ENCODE peak calls at places on chromosomes 16 and 17, in eight cellular contexts. D, W, X, Z, E, H, K and U are unnamed samples.

GRCh38 chr17:48544356-48545021 is 420 bp downstream of the HOXB2 start:
- DNase-seq in D (peak; percentile 74), W (peak; percentile 72), X (peak; percentile 55), Z (peak; percentile 85), E (peak; percentile 78), H (peak; percentile 49), K (no peak), U (peak; percentile 16)

GRCh38 chr16:11205754-11206459 is 50.1 kb downstream of the SOCS1 start:
- DNase-seq in D (no peak), W (no peak), X (no peak), Z (no peak), E (no peak), H (no peak), K (no peak), U (no peak)

GRCh38 chr16:52825882-52826281 is 226.8 kb downstream of the CHD9NB start:
- DNase-seq in D (no peak), W (peak; percentile 21), X (peak; percentile 64), Z (no peak), E (no peak), H (no peak), K (no peak), U (no peak)

GRCh38 chr16:62829084-62829483 is 792.8 kb upstream of the CDH8 start:
- DNase-seq in D (no peak), W (no peak), X (no peak), Z (no peak), E (no peak), H (no peak), K (no peak), U (no peak)

GRCh38 chr16:4976079-4976478 is 17.9 kb downstream of the SEC14L5 start:
- DNase-seq in D (no peak), W (no peak), X (no peak), Z (no peak), E (no peak), H (no peak), K (no peak), U (no peak)

GRCh38 chr17:72702136-72702735 is 390.3 kb downstream of the SLC39A11 start:
- DNase-seq in D (no peak), W (no peak), X (no peak), Z (no peak), E (no peak), H (no peak), K (peak; percentile 93), U (no peak)

GRCh38 chr17:58632324-58633314 is 59.2 kb downstream of the TEX14 start:
- DNase-seq in D (no peak), W (no peak), X (no peak), Z (no peak), E (no peak), H (no peak), K (no peak), U (no peak)

GRCh38 chr17:48816438-48816773 is 623 bp downstream of the TTLL6 start:
- DNase-seq in D (no peak), W (no peak), X (no peak), Z (no peak), E (no peak), H (no peak), K (no peak), U (no peak)

GRCh38 chr16:4511441-4512082 is 27.0 kb downstream of the CDIP1 start:
- DNase-seq in D (peak; percentile 36), W (peak; percentile 75), X (peak; percentile 89), Z (peak; percentile 65), E (no peak), H (no peak), K (peak; percentile 44), U (peak; percentile 48)

GRCh38 chr17:21094298-21094704 is 32.5 kb upstream of the DHRS7B start:
- DNase-seq in D (no peak), W (peak; percentile 52), X (no peak), Z (no peak), E (no peak), H (no peak), K (peak; percentile 9), U (no peak)

GRCh38 chr17:22138861-22139469 is 446.6 kb downstream of the KCNJ18 start:
- DNase-seq in D (no peak), W (no peak), X (no peak), Z (no peak), E (no peak), H (no peak), K (peak; percentile 23), U (no peak)
- H3K9me3 ChIP-seq in D (no peaks in the 10 kb centered on the region), W (peaks cover 4% of the 10 kb centered on the region), X (no peaks in the 10 kb centered on the region), Z (no peaks in the 10 kb centered on the region), E (peaks cover 8% of the 10 kb centered on the region), H (no peaks in the 10 kb centered on the region), K (peaks cover 51% of the 10 kb centered on the region), U (no peaks in the 10 kb centered on the region)

GRCh38 chr16:89709166-89709565 is 7.7 kb upstream of the SPATA2L start:
- DNase-seq in D (no peak), W (no peak), X (no peak), Z (no peak), E (no peak), H (no peak), K (no peak), U (no peak)

GRCh38 chr16:89709716-89710480 is 8.4 kb upstream of the SPATA2L start:
- DNase-seq in D (no peak), W (no peak), X (no peak), Z (no peak), E (no peak), H (no peak), K (no peak), U (no peak)

GRCh38 chr16:89712476-89712805 is 8.3 kb downstream of the VPS9D1 start:
- DNase-seq in D (no peak), W (peak; percentile 17), X (no peak), Z (no peak), E (no peak), H (no peak), K (peak; percentile 18), U (no peak)

GRCh38 chr16:89710709-89711564 is 9.4 kb upstream of the SPATA2L start:
- DNase-seq in D (no peak), W (no peak), X (no peak), Z (no peak), E (no peak), H (no peak), K (no peak), U (no peak)

GRCh38 chr16:89711601-89712475 is 8.9 kb downstream of the VPS9D1 start:
- DNase-seq in D (peak; percentile 46), W (peak; percentile 70), X (peak; percentile 71), Z (no peak), E (no peak), H (peak; percentile 81), K (peak; percentile 68), U (peak; percentile 28)
- H3K4me3 ChIP-seq in D (no peak overlapping the region), W (peak overlapping the region; percentile 23), X (peak overlapping the region; percentile 34), Z (peak overlapping the region; percentile 29), E (peak overlapping the region; percentile 63), H (peak overlapping the region; percentile 43), K (peak overlapping the region; percentile 87), U (peak overlapping the region; percentile 27)

GRCh38 chr16:35862242-35862641 is 2402.8 kb downstream of the TP53TG3F start:
- DNase-seq in D (no peak), W (no peak), X (no peak), Z (no peak), E (no peak), H (no peak), K (no peak), U (no peak)
- H3K9me3 ChIP-seq in D (peaks cover 3% of the 10 kb centered on the region), W (peaks cover 3% of the 10 kb centered on the region), X (peaks cover 2% of the 10 kb centered on the region), Z (peaks cover 17% of the 10 kb centered on the region), E (peaks cover 17% of the 10 kb centered on the region), H (no peaks in the 10 kb centered on the region), K (no peaks in the 10 kb centered on the region), U (no peaks in the 10 kb centered on the region)

DNA sequence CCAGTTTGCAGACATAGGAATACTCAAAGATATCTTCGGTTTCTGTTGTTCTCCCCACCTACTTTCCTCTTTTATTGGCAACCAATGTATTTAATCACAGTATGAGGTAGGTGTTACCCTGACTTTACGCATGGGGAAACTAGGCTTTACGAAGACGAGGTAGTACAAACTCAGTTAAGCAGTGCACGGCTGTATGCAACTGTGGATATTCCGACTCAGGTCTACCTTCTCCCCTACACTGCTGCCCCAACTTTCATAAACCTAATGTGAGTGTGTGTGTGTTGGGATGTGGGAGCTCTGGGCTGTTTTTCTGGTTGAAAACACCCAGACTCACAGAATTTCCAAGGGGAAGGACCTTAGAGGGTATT is 1.2 kb upstream of the GPT2 start:
- DNase-seq in D (no peak), W (peak; percentile 6), X (no peak), Z (no peak), E (no peak), H (no peak), K (no peak), U (no peak)
- H3K4me3 ChIP-seq in D (no peak overlapping the region), W (no peak overlapping the region), X (no peak overlapping the region), Z (peak overlapping the region; percentile 97), E (no peak overlapping the region), H (no peak overlapping the region), K (no peak overlapping the region), U (no peak overlapping the region)

DNA sequence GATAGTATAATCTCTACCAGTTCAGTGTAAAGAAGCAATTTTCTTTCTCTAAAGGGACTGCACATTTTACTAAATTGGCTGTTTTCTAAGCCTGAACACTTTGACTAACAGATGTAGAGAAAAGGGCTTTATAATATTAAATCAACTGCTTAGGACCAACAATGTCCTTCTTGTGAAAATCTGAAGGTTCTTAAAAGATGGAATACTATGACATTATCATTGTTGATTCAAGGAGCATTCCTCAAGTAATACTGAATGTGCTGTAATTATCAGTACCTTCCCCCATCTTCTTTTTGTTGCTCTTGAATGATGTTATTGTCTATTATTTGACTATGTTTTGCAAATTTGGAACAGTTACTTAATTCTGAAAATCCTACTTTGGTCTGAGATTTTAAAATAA is 52.9 kb downstream of the TAOK1 start:
- DNase-seq in D (no peak), W (no peak), X (no peak), Z (no peak), E (no peak), H (no peak), K (no peak), U (no peak)
- H3K9me3 ChIP-seq in D (no peaks in the 10 kb centered on the region), W (no peaks in the 10 kb centered on the region), X (no peaks in the 10 kb centered on the region), Z (no peaks in the 10 kb centered on the region), E (no peaks in the 10 kb centered on the region), H (no peaks in the 10 kb centered on the region), K (no peaks in the 10 kb centered on the region), U (no peaks in the 10 kb centered on the region)

GRCh38 chr16:81029930-81030604 is 5.6 kb upstream of the ATMIN start:
- DNase-seq in D (no peak), W (no peak), X (no peak), Z (no peak), E (no peak), H (no peak), K (no peak), U (no peak)
- H3K4me3 ChIP-seq in D (no peak overlapping the region), W (no peak overlapping the region), X (no peak overlapping the region), Z (no peak overlapping the region), E (no peak overlapping the region), H (no peak overlapping the region), K (no peak overlapping the region), U (no peak overlapping the region)

GRCh38 chr16:35686595-35686994 is 2227.2 kb downstream of the TP53TG3F start:
- DNase-seq in D (no peak), W (no peak), X (no peak), Z (no peak), E (no peak), H (no peak), K (no peak), U (no peak)
- H3K9me3 ChIP-seq in D (peaks cover 11% of the 10 kb centered on the region), W (no peaks in the 10 kb centered on the region), X (no peaks in the 10 kb centered on the region), Z (peaks cover 32% of the 10 kb centered on the region), E (peaks cover 46% of the 10 kb centered on the region), H (peaks cover 6% of the 10 kb centered on the region), K (no peaks in the 10 kb centered on the region), U (no peaks in the 10 kb centered on the region)